ENCODE peak calls at places on chromosomes 5 and 9, in seven cellular contexts. V, C, B, U, Q, O and R are unnamed samples.

GRCh38 chr5:80206282-80206681 is 49.6 kb downstream of the SERINC5 start:
- DNase-seq in O (no peak), Q (no peak), C (peak), U (no peak), V (no peak), B (no peak), R (no peak)

GRCh38 chr5:76403963-76404693 is 1.0 kb downstream of the IQGAP2 start:
- DNase-seq in Q (peak), O (peak), V (peak), C (no peak), U (no peak), B (peak), R (no peak)

GRCh38 chr5:110916373-110917049 is 155.0 kb upstream of the TSLP start:
- DNase-seq in O (no peak), V (no peak), B (peak), U (no peak), C (peak), Q (no peak), R (peak)

GRCh38 chr9:109912082-109912581 is 132.1 kb downstream of the PALM2AKAP2 start:
- DNase-seq in Q (no peak), O (no peak), B (no peak), U (no peak), V (no peak), C (no peak), R (no peak)

GRCh38 chr9:98253563-98253962 is 1.9 kb downstream of the TBC1D2 start:
- DNase-seq in C (no peak), Q (no peak), V (no peak), B (no peak), O (no peak), U (no peak), R (no peak)

GRCh38 chr9:4301302-4301701 is 1.4 kb upstream of the GLIS3 start:
- DNase-seq in V (no peak), C (peak), B (no peak), Q (no peak), U (no peak), O (no peak), R (no peak)

GRCh38 chr5:10595678-10596309 is 31.9 kb downstream of the ANKRD33B start:
- DNase-seq in O (no peak), V (no peak), C (peak), U (no peak), B (no peak), Q (peak), R (no peak)

GRCh38 chr9:116234091-116234490 is 80.5 kb downstream of the PAPPA start:
- DNase-seq in V (no peak), O (no peak), Q (no peak), U (no peak), C (peak), B (no peak), R (no peak)

GRCh38 chr5:106843812-106844416 is 826.8 kb downstream of the EFNA5 start:
- DNase-seq in C (peak), U (no peak), B (peak), V (no peak), O (no peak), Q (no peak), R (no peak)
- TF ChIP-seq CTCF in C (peak), U (no peak), B (peak), V (no peak), O (no peak), Q (no peak), R (peak)

GRCh38 chr9:128244443-128245226 is 31.2 kb downstream of the GOLGA2 start:
- DNase-seq in U (no peak), B (peak), V (no peak), Q (peak), O (peak), C (no peak), R (no peak)

GRCh38 chr9:128243486-128244415 is 32.1 kb downstream of the GOLGA2 start:
- DNase-seq in Q (no peak), C (no peak), B (no peak), O (peak), V (no peak), U (no peak), R (no peak)

GRCh38 chr9:128247191-128247803 is 28.5 kb downstream of the GOLGA2 start:
- DNase-seq in O (no peak), C (no peak), Q (no peak), V (no peak), U (no peak), B (no peak), R (no peak)

GRCh38 chr9:128245293-128246151 is 30.3 kb downstream of the GOLGA2 start:
- DNase-seq in B (no peak), Q (no peak), C (no peak), U (no peak), V (no peak), O (no peak), R (no peak)

GRCh38 chr9:128246471-128246870 is 29.3 kb downstream of the GOLGA2 start:
- DNase-seq in O (no peak), Q (no peak), B (no peak), V (no peak), U (no peak), C (no peak), R (no peak)
- TF ChIP-seq CTCF in O (no peak), Q (no peak), B (no peak), V (no peak), U (no peak), C (no peak), R (no peak)

GRCh38 chr5:23139338-23140171 is 286.4 kb upstream of the CDH12 start:
- DNase-seq in U (no peak), Q (no peak), O (peak), B (peak), C (peak), V (no peak), R (no peak)
- TF ChIP-seq CTCF in U (no peak), Q (peak), O (peak), B (peak), C (peak), V (no peak), R (peak)

DNA sequence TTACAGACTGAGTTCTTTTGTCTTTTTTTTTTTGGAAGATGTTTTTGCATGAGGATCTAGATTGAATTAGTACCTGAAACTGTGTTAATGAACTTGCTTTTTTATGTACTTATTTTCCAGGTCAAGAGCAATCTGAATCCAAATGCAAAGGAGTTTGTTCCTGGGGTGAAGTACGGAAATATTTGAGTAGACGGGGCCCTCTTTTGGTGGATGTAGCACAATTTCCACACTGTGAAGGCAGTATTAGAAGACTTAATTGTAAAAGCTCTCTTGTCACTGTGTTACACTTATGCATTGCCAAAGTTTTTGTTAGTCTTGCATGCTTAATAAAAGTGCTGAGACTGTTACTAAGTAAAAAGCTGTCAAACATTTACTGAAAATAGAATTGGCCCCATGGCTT is 14.5 kb downstream of the SLC23A1 start:
- DNase-seq in U (no peak), V (no peak), O (no peak), Q (no peak), B (no peak), C (no peak), R (no peak)
- TF ChIP-seq CTCF in U (no peak), V (no peak), O (no peak), Q (no peak), B (peak), C (peak), R (peak)

GRCh38 chr5:94571415-94571814 is 47.0 kb downstream of the KIAA0825 start:
- DNase-seq in B (no peak), V (no peak), O (no peak), U (no peak), Q (no peak), C (no peak), R (no peak)
- TF ChIP-seq CTCF in B (no peak), V (no peak), O (no peak), U (no peak), Q (no peak), C (no peak), R (no peak)

DNA sequence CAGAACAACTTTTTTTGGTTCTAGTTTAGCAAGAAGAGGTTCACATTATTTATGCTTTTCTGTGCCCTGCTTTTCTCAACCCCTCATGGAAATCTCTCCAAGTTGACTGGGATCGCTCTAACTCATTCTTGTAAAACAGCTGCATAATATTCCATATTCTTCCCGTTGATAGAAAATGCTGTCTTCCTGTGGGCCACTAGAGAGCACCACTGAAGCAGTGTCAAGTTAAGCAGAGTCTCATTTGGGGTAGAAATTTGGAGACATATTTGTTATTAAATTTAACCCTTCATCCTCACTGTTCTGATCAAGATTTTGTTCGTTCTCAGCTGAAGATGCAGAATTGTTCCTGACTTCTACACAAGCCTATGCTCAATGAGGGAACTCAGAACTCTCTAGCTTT is 140.1 kb downstream of the CEMIP2 start:
- DNase-seq in B (no peak), Q (no peak), C (no peak), O (no peak), U (no peak), V (no peak), R (no peak)
- TF ChIP-seq CTCF in B (peak), Q (no peak), C (peak), O (no peak), U (no peak), V (peak), R (no peak)

GRCh38 chr5:132733499-132734148 is 3.7 kb downstream of the KIF3A start:
- DNase-seq in Q (no peak), V (no peak), C (no peak), O (no peak), U (no peak), B (no peak), R (no peak)

GRCh38 chr5:132734687-132735086 is 2.7 kb downstream of the KIF3A start:
- DNase-seq in C (no peak), Q (no peak), O (no peak), B (no peak), V (no peak), U (no peak), R (no peak)

GRCh38 chr5:132739232-132739631 is 1.9 kb upstream of the KIF3A start:
- DNase-seq in U (no peak), B (no peak), Q (no peak), C (no peak), V (no peak), O (no peak), R (no peak)

GRCh38 chr5:132737982-132738770 is 830 bp upstream of the KIF3A start:
- DNase-seq in C (no peak), O (no peak), U (no peak), V (no peak), Q (no peak), B (no peak), R (no peak)

GRCh38 chr5:132736853-132737833 is at the start of gene KIF3A:
- DNase-seq in V (peak), Q (peak), C (peak), B (peak), O (peak), U (peak), R (peak)
- TF ChIP-seq CTCF in V (peak), Q (peak), C (no peak), B (peak), O (no peak), U (no peak), R (no peak)